ENCODE peak calls at places on chromosomes 7 and 10, in six cellular contexts. Y is A172, M is T1000, A is AG08395, J is NCI-H774, V is SK-N-DZ. R is an unnamed sample.
A peak's percentile ranks its signal among the peaks of the same experiment; 100 is the strongest.

GRCh38 chr7:153388611-153389010 is 629.1 kb downstream of the ACTR3B start:
- DNase-seq in V (no peak), Y (no peak), A (no peak), J (no peak), M (no peak), R (no peak)

GRCh38 chr10:47137311-47137851 is 162.6 kb upstream of the GDF10 start:
- DNase-seq in V (no peak), A (peak; percentile 74), Y (peak; percentile 89), J (no peak), M (peak; percentile 51), R (no peak)

GRCh38 chr7:131602304-131602993 is 46.0 kb upstream of the PODXL start:
- DNase-seq in Y (no peak), A (peak; percentile 52), M (no peak), V (no peak), J (no peak), R (no peak)

GRCh38 chr7:142612264-142612881 is 136.9 kb upstream of the PRSS1 start:
- DNase-seq in Y (peak; percentile 75), V (no peak), M (no peak), J (no peak), A (peak; percentile 8), R (no peak)

GRCh38 chr7:5665106-5666025 is 116.1 kb downstream of the RNF216 start:
- DNase-seq in M (peak; percentile 63), J (peak; percentile 36), V (peak; percentile 83), Y (peak; percentile 88), A (peak; percentile 80), R (peak; percentile 56)

GRCh38 chr7:137443616-137444015 is 100.1 kb upstream of the PTN start:
- DNase-seq in Y (peak; percentile 65), J (no peak), V (no peak), M (no peak), A (peak; percentile 54), R (no peak)

GRCh38 chr7:103307487-103308231 is 10.4 kb downstream of the PMPCB start:
- DNase-seq in Y (no peak), A (no peak), J (no peak), M (no peak), V (no peak), R (no peak)

GRCh38 chr7:107318523-107319160 is 149.8 kb downstream of the HBP1 start:
- DNase-seq in M (no peak), Y (no peak), V (peak; percentile 10), J (no peak), A (no peak), R (no peak)

GRCh38 chr7:106371629-106372028 is 86.8 kb upstream of the NAMPT start:
- DNase-seq in M (no peak), V (no peak), J (no peak), Y (no peak), A (no peak), R (no peak)

GRCh38 chr10:86066696-86067095 is 299.9 kb downstream of the GRID1 start:
- DNase-seq in M (no peak), V (no peak), A (no peak), Y (no peak), J (no peak), R (no peak)

GRCh38 chr7:6279341-6279740 is 6.9 kb upstream of the CYTH3 start:
- DNase-seq in J (no peak), M (no peak), Y (no peak), A (no peak), V (no peak), R (no peak)

GRCh38 chr7:129799350-129799955 is 153.3 kb downstream of the UBE2H start:
- DNase-seq in V (no peak), J (no peak), M (no peak), A (no peak), Y (no peak), R (no peak)

GRCh38 chr7:30423793-30424505 is 54.6 kb downstream of the NOD1 start:
- DNase-seq in Y (no peak), M (no peak), A (no peak), V (no peak), J (no peak), R (no peak)

GRCh38 chr10:5216801-5217200 is 20.2 kb downstream of the AKR1C4 start:
- DNase-seq in Y (no peak), V (no peak), A (no peak), J (no peak), M (no peak), R (no peak)

GRCh38 chr10:116151076-116151475 is 121.9 kb downstream of the GFRA1 start:
- DNase-seq in Y (no peak), M (no peak), V (no peak), A (peak; percentile 38), J (no peak), R (no peak)

GRCh38 chr10:78211476-78212110 is 177.9 kb downstream of the RPS24 start:
- DNase-seq in V (peak; percentile 65), M (peak; percentile 21), A (peak; percentile 67), Y (peak; percentile 81), J (peak; percentile 35), R (no peak)

GRCh38 chr10:98312349-98312748 is 44.4 kb upstream of the LOXL4 start:
- DNase-seq in Y (peak; percentile 31), V (no peak), A (no peak), J (no peak), M (no peak), R (no peak)

GRCh38 chr7:69403169-69403568 is 195.1 kb upstream of the AUTS2 start:
- DNase-seq in J (no peak), Y (no peak), A (peak; percentile 16), M (no peak), V (peak; percentile 9), R (no peak)

GRCh38 chr7:57071-57470 is 135.3 kb upstream of the FAM20C start:
- DNase-seq in A (no peak), V (no peak), M (no peak), Y (no peak), J (no peak), R (no peak)

GRCh38 chr7:90224204-90224603 is 12.7 kb downstream of the STEAP2 start:
- DNase-seq in J (no peak), A (no peak), V (no peak), Y (no peak), M (no peak), R (no peak)

GRCh38 chr7:157502701-157503111 is 165.9 kb downstream of the DNAJB6 start:
- DNase-seq in Y (peak; percentile 53), A (no peak), M (no peak), V (no peak), J (no peak), R (no peak)